ENCODE peak calls at places on chromosomes 6 and 20, in eight cellular contexts. E, C, H, G, L, N, F and Y are unnamed samples.

GRCh38 chr6:42572523-42572922 is 8.7 kb downstream of the UBR2 start:
- DNase-seq in E (no peak), C (no peak), H (no peak), G (no peak), L (no peak), N (no peak), F (no peak), Y (no peak)

GRCh38 chr6:123527406-123527805 is 109.3 kb downstream of the TRDN start:
- DNase-seq in E (no peak), C (no peak), H (no peak), G (no peak), L (no peak), N (no peak), F (peak; percentile 43), Y (no peak)

GRCh38 chr20:56032251-56032650 is 26.9 kb upstream of the CBLN4 start:
- DNase-seq in E (no peak), C (no peak), H (peak; percentile 0), G (no peak), L (no peak), N (no peak), F (peak; percentile 0), Y (no peak)

GRCh38 chr6:38567436-38567835 is 72.3 kb downstream of the BTBD9 start:
- DNase-seq in E (peak; percentile 87), C (peak; percentile 87), H (peak; percentile 82), G (peak; percentile 91), L (peak; percentile 82), N (peak; percentile 95), F (peak; percentile 90), Y (no peak)

GRCh38 chr6:158763440-158764187 is 55.6 kb downstream of the EZR start:
- DNase-seq in E (no peak), C (no peak), H (no peak), G (no peak), L (no peak), N (no peak), F (no peak), Y (no peak)

GRCh38 chr6:100343678-100344077 is 121.0 kb downstream of the SIM1 start:
- DNase-seq in E (peak; percentile 66), C (no peak), H (no peak), G (peak; percentile 64), L (no peak), N (peak; percentile 63), F (no peak), Y (no peak)

GRCh38 chr20:25549866-25550477 is 35.4 kb downstream of the NINL start:
- DNase-seq in E (peak; percentile 64), C (no peak), H (no peak), G (no peak), L (no peak), N (peak; percentile 67), F (peak; percentile 36), Y (no peak)

GRCh38 chr6:32983964-32984638 is 15.7 kb downstream of the BRD2 start:
- DNase-seq in E (no peak), C (no peak), H (no peak), G (no peak), L (no peak), N (no peak), F (no peak), Y (no peak)

GRCh38 chr6:44297063-44298038 is 15.8 kb downstream of the AARS2 start:
- DNase-seq in E (peak; percentile 65), C (peak; percentile 46), H (no peak), G (peak; percentile 20), L (no peak), N (peak; percentile 22), F (peak; percentile 12), Y (peak; percentile 43)

GRCh38 chr6:106525111-106525884 is 104.0 kb downstream of the RTN4IP1 start:
- DNase-seq in E (no peak), C (no peak), H (no peak), G (no peak), L (no peak), N (no peak), F (no peak), Y (peak; percentile 57)

GRCh38 chr6:35258336-35258735 is 1.2 kb upstream of the ZNF76 start:
- DNase-seq in E (peak; percentile 10), C (no peak), H (no peak), G (no peak), L (no peak), N (no peak), F (no peak), Y (no peak)

GRCh38 chr6:167778497-167779122 is 48.1 kb upstream of the AFDN start:
- DNase-seq in E (no peak), C (no peak), H (no peak), G (no peak), L (no peak), N (no peak), F (no peak), Y (no peak)

GRCh38 chr20:23820493-23820892 is 6.0 kb downstream of the CST2 start:
- DNase-seq in E (peak; percentile 48), C (no peak), H (no peak), G (peak; percentile 67), L (no peak), N (no peak), F (peak; percentile 35), Y (no peak)
- H3K4me3 ChIP-seq in E (no peak overlapping the region), C (no peak overlapping the region), H (no peak overlapping the region), G (no peak overlapping the region), L (no peak overlapping the region), N (no peak overlapping the region), F (no peak overlapping the region), Y (no peak overlapping the region)

GRCh38 chr6:39725632-39725997 is 407 bp upstream of the KIF6 start:
- DNase-seq in E (no peak), C (no peak), H (no peak), G (no peak), L (no peak), N (no peak), F (no peak), Y (no peak)
- H3K4me3 ChIP-seq in E (peak overlapping the region; percentile 88), C (peak overlapping the region; percentile 59), H (peak overlapping the region; percentile 75), G (peak overlapping the region; percentile 81), L (peak overlapping the region; percentile 89), N (peak overlapping the region; percentile 79), F (peak overlapping the region; percentile 58), Y (peak overlapping the region; percentile 39)

GRCh38 chr20:57267158-57267821 is 849 bp upstream of the BMP7 start:
- DNase-seq in E (no peak), C (no peak), H (no peak), G (no peak), L (no peak), N (no peak), F (no peak), Y (no peak)
- H3K4me3 ChIP-seq in E (no peak overlapping the region), C (no peak overlapping the region), H (no peak overlapping the region), G (no peak overlapping the region), L (no peak overlapping the region), N (no peak overlapping the region), F (no peak overlapping the region), Y (no peak overlapping the region)

DNA sequence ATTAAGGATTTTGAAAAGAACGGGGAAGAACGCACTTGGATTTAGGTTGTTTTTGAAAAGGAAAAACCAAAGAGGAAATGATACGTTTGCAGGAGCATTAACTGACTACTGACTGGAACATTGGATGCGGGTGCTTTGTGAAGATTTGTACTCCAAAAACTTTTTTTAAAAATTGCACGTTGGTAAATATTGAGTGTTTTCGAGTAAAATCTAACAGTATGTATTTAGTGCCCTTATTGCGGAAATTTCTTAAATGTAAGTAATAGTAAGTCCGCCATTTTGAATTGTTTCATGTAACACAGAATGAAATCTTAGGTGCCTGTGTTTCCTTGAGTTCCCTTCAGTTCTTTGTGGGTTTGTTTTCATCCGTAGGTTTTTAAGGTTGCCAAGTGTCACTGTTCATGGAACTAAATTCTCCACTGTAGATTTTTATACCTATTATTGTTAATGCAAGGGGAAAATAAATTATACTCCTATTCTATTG is 15.2 kb upstream of the LIN28B start:
- DNase-seq in E (no peak), C (no peak), H (no peak), G (no peak), L (no peak), N (no peak), F (no peak), Y (no peak)
- H3K4me3 ChIP-seq in E (peak overlapping the region; percentile 65), C (no peak overlapping the region), H (peak overlapping the region; percentile 30), G (peak overlapping the region; percentile 32), L (no peak overlapping the region), N (peak overlapping the region; percentile 26), F (peak overlapping the region; percentile 27), Y (no peak overlapping the region)

GRCh38 chr6:63403725-63404124 is 83.9 kb upstream of the LGSN start:
- DNase-seq in E (no peak), C (no peak), H (no peak), G (no peak), L (no peak), N (no peak), F (no peak), Y (no peak)
- H3K4me3 ChIP-seq in E (no peak overlapping the region), C (no peak overlapping the region), H (no peak overlapping the region), G (no peak overlapping the region), L (no peak overlapping the region), N (no peak overlapping the region), F (no peak overlapping the region), Y (no peak overlapping the region)